ENCODE peak calls at places on chromosomes 11 and 22, in nine cellular contexts. One of them, this sample, is unnamed. For H3K4me1, the result is how much of the 10 kb centered on the place peaks cover.

GRCh38 chr11:128171496-128171895 is 415.9 kb downstream of the ETS1 start:
- DNase-seq in heart right ventricle: no peak
- DNase-seq in CD4-positive, CD25-positive, alpha-beta regulatory T cell: no peak
- DNase-seq in psoas muscle: no peak
- DNase-seq in CD8-positive, alpha-beta memory T cell: no peak
- DNase-seq in MM.1S: no peak
- DNase-seq in HCT116: no peak
- DNase-seq in right lobe of liver: no peak
- DNase-seq in Peyer's patch: no peak
- DNase-seq in this sample: no peak

GRCh38 chr22:50085211-50085999 is at the start of gene MLC1:
- DNase-seq in HCT116: no peak
- DNase-seq in MM.1S: no peak
- DNase-seq in right lobe of liver: no peak
- DNase-seq in CD8-positive, alpha-beta memory T cell: no peak
- DNase-seq in psoas muscle: no peak
- DNase-seq in CD4-positive, CD25-positive, alpha-beta regulatory T cell: no peak
- DNase-seq in Peyer's patch: no peak
- DNase-seq in heart right ventricle: no peak
- DNase-seq in this sample: no peak

GRCh38 chr22:45503816-45504702 is 1.4 kb downstream of the FBLN1 start:
- DNase-seq in CD4-positive, CD25-positive, alpha-beta regulatory T cell: no peak
- DNase-seq in right lobe of liver: no peak
- DNase-seq in heart right ventricle: no peak
- DNase-seq in HCT116: no peak
- DNase-seq in MM.1S: no peak
- DNase-seq in Peyer's patch: no peak
- DNase-seq in CD8-positive, alpha-beta memory T cell: no peak
- DNase-seq in psoas muscle: no peak
- DNase-seq in this sample: no peak

GRCh38 chr11:6618117-6619020 is 853 bp downstream of the TPP1 start:
- DNase-seq in CD8-positive, alpha-beta memory T cell: peak
- DNase-seq in heart right ventricle: peak
- DNase-seq in right lobe of liver: peak
- DNase-seq in MM.1S: no peak
- DNase-seq in Peyer's patch: peak
- DNase-seq in CD4-positive, CD25-positive, alpha-beta regulatory T cell: peak
- DNase-seq in HCT116: no peak
- DNase-seq in psoas muscle: peak
- DNase-seq in this sample: peak

GRCh38 chr11:100932474-100933100 is 197.0 kb downstream of the PGR start:
- DNase-seq in CD8-positive, alpha-beta memory T cell: no peak
- DNase-seq in heart right ventricle: no peak
- DNase-seq in psoas muscle: no peak
- DNase-seq in MM.1S: peak
- DNase-seq in Peyer's patch: no peak
- DNase-seq in HCT116: peak
- DNase-seq in CD4-positive, CD25-positive, alpha-beta regulatory T cell: no peak
- DNase-seq in right lobe of liver: no peak
- DNase-seq in this sample: no peak

GRCh38 chr11:47399860-47400812 is 8.3 kb upstream of the SLC39A13 start:
- DNase-seq in right lobe of liver: peak
- DNase-seq in heart right ventricle: no peak
- DNase-seq in CD8-positive, alpha-beta memory T cell: peak
- DNase-seq in Peyer's patch: peak
- DNase-seq in psoas muscle: peak
- DNase-seq in MM.1S: peak
- DNase-seq in CD4-positive, CD25-positive, alpha-beta regulatory T cell: peak
- DNase-seq in HCT116: no peak
- DNase-seq in this sample: no peak

GRCh38 chr11:117915672-117916235 is 13.4 kb downstream of the TMPRSS13 start:
- DNase-seq in Peyer's patch: peak
- DNase-seq in psoas muscle: no peak
- DNase-seq in MM.1S: no peak
- DNase-seq in CD8-positive, alpha-beta memory T cell: no peak
- DNase-seq in heart right ventricle: no peak
- DNase-seq in HCT116: no peak
- DNase-seq in right lobe of liver: no peak
- DNase-seq in CD4-positive, CD25-positive, alpha-beta regulatory T cell: no peak
- DNase-seq in this sample: no peak

GRCh38 chr11:44463751-44464150 is 101.7 kb upstream of the CD82 start:
- DNase-seq in psoas muscle: no peak
- DNase-seq in Peyer's patch: no peak
- DNase-seq in heart right ventricle: no peak
- DNase-seq in right lobe of liver: no peak
- DNase-seq in HCT116: no peak
- DNase-seq in MM.1S: no peak
- DNase-seq in CD8-positive, alpha-beta memory T cell: no peak
- DNase-seq in CD4-positive, CD25-positive, alpha-beta regulatory T cell: no peak
- DNase-seq in this sample: no peak

GRCh38 chr11:2138075-2138435 is 1.1 kb downstream of the IGF2 start:
- DNase-seq in HCT116: no peak
- DNase-seq in right lobe of liver: peak
- DNase-seq in MM.1S: no peak
- DNase-seq in Peyer's patch: no peak
- DNase-seq in CD4-positive, CD25-positive, alpha-beta regulatory T cell: no peak
- DNase-seq in CD8-positive, alpha-beta memory T cell: no peak
- DNase-seq in heart right ventricle: no peak
- DNase-seq in psoas muscle: peak
- DNase-seq in this sample: no peak

GRCh38 chr22:45202333-45203149 is 38.2 kb downstream of the KIAA0930 start:
- DNase-seq in right lobe of liver: no peak
- DNase-seq in psoas muscle: peak
- DNase-seq in HCT116: no peak
- DNase-seq in Peyer's patch: peak
- DNase-seq in heart right ventricle: no peak
- DNase-seq in MM.1S: no peak
- DNase-seq in CD8-positive, alpha-beta memory T cell: no peak
- DNase-seq in CD4-positive, CD25-positive, alpha-beta regulatory T cell: no peak
- DNase-seq in this sample: no peak

GRCh38 chr11:11349870-11350325 is 3.2 kb downstream of the CSNK2A3 start:
- DNase-seq in CD8-positive, alpha-beta memory T cell: no peak
- DNase-seq in psoas muscle: no peak
- DNase-seq in heart right ventricle: peak
- DNase-seq in Peyer's patch: no peak
- DNase-seq in CD4-positive, CD25-positive, alpha-beta regulatory T cell: no peak
- DNase-seq in HCT116: no peak
- DNase-seq in right lobe of liver: no peak
- DNase-seq in MM.1S: no peak
- DNase-seq in this sample: no peak

GRCh38 chr22:31102441-31103081 is 4.8 kb downstream of the SELENOM start:
- DNase-seq in MM.1S: no peak
- DNase-seq in right lobe of liver: no peak
- DNase-seq in Peyer's patch: peak
- DNase-seq in heart right ventricle: peak
- DNase-seq in CD4-positive, CD25-positive, alpha-beta regulatory T cell: no peak
- DNase-seq in psoas muscle: peak
- DNase-seq in HCT116: no peak
- DNase-seq in CD8-positive, alpha-beta memory T cell: no peak
- DNase-seq in this sample: no peak

GRCh38 chr11:61164610-61165424 is 3.6 kb upstream of the VPS37C start:
- DNase-seq in CD8-positive, alpha-beta memory T cell: no peak
- DNase-seq in psoas muscle: no peak
- DNase-seq in CD4-positive, CD25-positive, alpha-beta regulatory T cell: no peak
- DNase-seq in Peyer's patch: peak
- DNase-seq in right lobe of liver: no peak
- DNase-seq in HCT116: no peak
- DNase-seq in MM.1S: no peak
- DNase-seq in heart right ventricle: no peak
- DNase-seq in this sample: no peak

GRCh38 chr11:126212089-126212660 is 593 bp downstream of the FAM118B start:
- DNase-seq in CD8-positive, alpha-beta memory T cell: no peak
- DNase-seq in heart right ventricle: no peak
- DNase-seq in HCT116: no peak
- DNase-seq in MM.1S: no peak
- DNase-seq in right lobe of liver: no peak
- DNase-seq in psoas muscle: no peak
- DNase-seq in CD4-positive, CD25-positive, alpha-beta regulatory T cell: no peak
- DNase-seq in Peyer's patch: no peak
- DNase-seq in this sample: no peak

GRCh38 chr11:8767466-8768142 is 85.0 kb downstream of the RPL27A start:
- DNase-seq in CD8-positive, alpha-beta memory T cell: no peak
- DNase-seq in MM.1S: no peak
- DNase-seq in right lobe of liver: no peak
- DNase-seq in heart right ventricle: no peak
- DNase-seq in HCT116: no peak
- DNase-seq in CD4-positive, CD25-positive, alpha-beta regulatory T cell: no peak
- DNase-seq in Peyer's patch: no peak
- DNase-seq in psoas muscle: no peak
- DNase-seq in this sample: no peak

GRCh38 chr11:125525303-125525702 is 29.2 kb upstream of the FEZ1 start:
- DNase-seq in right lobe of liver: no peak
- DNase-seq in Peyer's patch: no peak
- DNase-seq in CD8-positive, alpha-beta memory T cell: no peak
- DNase-seq in psoas muscle: no peak
- DNase-seq in MM.1S: no peak
- DNase-seq in HCT116: no peak
- DNase-seq in heart right ventricle: no peak
- DNase-seq in CD4-positive, CD25-positive, alpha-beta regulatory T cell: no peak
- DNase-seq in this sample: no peak

DNA sequence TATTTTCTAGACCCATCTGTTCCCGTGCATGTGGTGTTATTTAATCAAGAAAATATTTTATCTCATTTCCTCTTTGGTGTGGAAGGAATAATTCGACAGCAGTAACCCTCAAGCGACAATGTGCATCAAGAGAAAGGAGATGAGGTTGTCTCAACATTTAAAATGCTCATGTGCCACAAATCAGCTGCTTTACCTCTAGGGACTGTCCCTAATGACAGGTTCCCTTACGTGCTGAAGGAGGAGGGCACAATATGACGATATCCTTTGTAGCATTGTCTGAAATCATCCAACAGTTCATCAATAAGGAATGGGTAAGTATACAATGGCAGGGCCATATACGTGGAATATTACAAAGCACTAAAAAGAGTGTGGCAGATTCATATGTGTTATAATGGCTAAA is 7.0 kb upstream of the SYN3 start:
- DNase-seq in HCT116: no peak
- DNase-seq in Peyer's patch: no peak
- DNase-seq in heart right ventricle: no peak
- DNase-seq in CD4-positive, CD25-positive, alpha-beta regulatory T cell: no peak
- DNase-seq in right lobe of liver: no peak
- DNase-seq in psoas muscle: no peak
- DNase-seq in CD8-positive, alpha-beta memory T cell: no peak
- DNase-seq in MM.1S: no peak
- DNase-seq in this sample: no peak
- H3K27ac ChIP-seq in HCT116: no peak
- H3K27ac ChIP-seq in Peyer's patch: no peak
- H3K27ac ChIP-seq in heart right ventricle: no peak
- H3K27ac ChIP-seq in CD4-positive, CD25-positive, alpha-beta regulatory T cell: no peak
- H3K27ac ChIP-seq in right lobe of liver: no peak
- H3K27ac ChIP-seq in psoas muscle: no peak
- H3K27ac ChIP-seq in CD8-positive, alpha-beta memory T cell: no peak
- H3K27ac ChIP-seq in MM.1S: no peak
- H3K27ac ChIP-seq in this sample: no peak

GRCh38 chr11:57645716-57646085 is 4.0 kb downstream of the YPEL4 start:
- DNase-seq in right lobe of liver: no peak
- DNase-seq in HCT116: no peak
- DNase-seq in CD8-positive, alpha-beta memory T cell: no peak
- DNase-seq in MM.1S: no peak
- DNase-seq in psoas muscle: no peak
- DNase-seq in heart right ventricle: no peak
- DNase-seq in CD4-positive, CD25-positive, alpha-beta regulatory T cell: no peak
- DNase-seq in Peyer's patch: no peak
- DNase-seq in this sample: no peak
- H3K4me1 ChIP-seq in right lobe of liver: under half
- H3K4me1 ChIP-seq in HCT116: under half
- H3K4me1 ChIP-seq in CD8-positive, alpha-beta memory T cell: under half
- H3K4me1 ChIP-seq in MM.1S: under half
- H3K4me1 ChIP-seq in psoas muscle: under half
- H3K4me1 ChIP-seq in heart right ventricle: half or more
- H3K4me1 ChIP-seq in CD4-positive, CD25-positive, alpha-beta regulatory T cell: under half
- H3K4me1 ChIP-seq in Peyer's patch: under half
- H3K4me1 ChIP-seq in this sample: under half

GRCh38 chr11:73275381-73275750 is 3.2 kb downstream of the P2RY6 start:
- DNase-seq in right lobe of liver: no peak
- DNase-seq in CD4-positive, CD25-positive, alpha-beta regulatory T cell: no peak
- DNase-seq in psoas muscle: no peak
- DNase-seq in HCT116: no peak
- DNase-seq in heart right ventricle: no peak
- DNase-seq in Peyer's patch: no peak
- DNase-seq in CD8-positive, alpha-beta memory T cell: no peak
- DNase-seq in MM.1S: no peak
- DNase-seq in this sample: no peak
- H3K27ac ChIP-seq in right lobe of liver: no peak
- H3K27ac ChIP-seq in CD4-positive, CD25-positive, alpha-beta regulatory T cell: no peak
- H3K27ac ChIP-seq in psoas muscle: no peak
- H3K27ac ChIP-seq in HCT116: no peak
- H3K27ac ChIP-seq in heart right ventricle: no peak
- H3K27ac ChIP-seq in Peyer's patch: no peak
- H3K27ac ChIP-seq in CD8-positive, alpha-beta memory T cell: no peak
- H3K27ac ChIP-seq in MM.1S: no peak
- H3K27ac ChIP-seq in this sample: no peak

GRCh38 chr11:18731427-18731826 is 5.4 kb upstream of the IGSF22 start:
- DNase-seq in HCT116: no peak
- DNase-seq in MM.1S: no peak
- DNase-seq in right lobe of liver: no peak
- DNase-seq in CD4-positive, CD25-positive, alpha-beta regulatory T cell: no peak
- DNase-seq in heart right ventricle: no peak
- DNase-seq in psoas muscle: no peak
- DNase-seq in Peyer's patch: no peak
- DNase-seq in CD8-positive, alpha-beta memory T cell: no peak
- DNase-seq in this sample: no peak

GRCh38 chr11:18728658-18729057 is 2.7 kb upstream of the IGSF22 start:
- DNase-seq in heart right ventricle: no peak
- DNase-seq in MM.1S: no peak
- DNase-seq in CD8-positive, alpha-beta memory T cell: no peak
- DNase-seq in CD4-positive, CD25-positive, alpha-beta regulatory T cell: no peak
- DNase-seq in psoas muscle: no peak
- DNase-seq in HCT116: no peak
- DNase-seq in right lobe of liver: no peak
- DNase-seq in Peyer's patch: no peak
- DNase-seq in this sample: no peak

GRCh38 chr11:18727499-18728236 is 1.7 kb upstream of the IGSF22 start:
- DNase-seq in right lobe of liver: no peak
- DNase-seq in heart right ventricle: peak
- DNase-seq in Peyer's patch: peak
- DNase-seq in CD8-positive, alpha-beta memory T cell: peak
- DNase-seq in MM.1S: peak
- DNase-seq in psoas muscle: peak
- DNase-seq in HCT116: peak
- DNase-seq in CD4-positive, CD25-positive, alpha-beta regulatory T cell: peak
- DNase-seq in this sample: no peak

GRCh38 chr11:18730020-18730419 is 4.0 kb upstream of the IGSF22 start:
- DNase-seq in psoas muscle: peak
- DNase-seq in right lobe of liver: no peak
- DNase-seq in Peyer's patch: no peak
- DNase-seq in CD4-positive, CD25-positive, alpha-beta regulatory T cell: no peak
- DNase-seq in MM.1S: no peak
- DNase-seq in HCT116: no peak
- DNase-seq in heart right ventricle: no peak
- DNase-seq in CD8-positive, alpha-beta memory T cell: no peak
- DNase-seq in this sample: no peak

DNA sequence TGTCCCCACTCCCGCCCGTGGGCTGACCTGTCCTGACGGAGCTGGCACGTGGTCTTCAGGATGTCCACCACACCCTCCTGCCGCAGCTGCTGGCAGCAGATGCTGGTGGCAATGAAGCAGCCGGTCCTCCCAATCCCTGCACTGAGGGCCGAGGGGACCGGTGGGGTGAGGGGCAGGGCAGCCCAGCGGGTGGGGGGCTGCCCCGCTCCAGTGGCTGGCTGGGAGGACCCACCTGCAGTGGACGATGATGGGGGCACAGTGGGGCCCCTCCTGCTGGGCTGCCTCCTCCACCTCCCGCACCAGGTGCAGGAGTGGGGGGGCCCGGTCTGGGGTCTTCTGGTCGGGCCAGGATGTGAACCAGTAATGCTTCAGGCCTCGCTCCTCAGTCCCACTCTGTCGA is 3.4 kb upstream of the IGSF22 start:
- DNase-seq in right lobe of liver: no peak
- DNase-seq in Peyer's patch: no peak
- DNase-seq in MM.1S: no peak
- DNase-seq in CD8-positive, alpha-beta memory T cell: no peak
- DNase-seq in CD4-positive, CD25-positive, alpha-beta regulatory T cell: no peak
- DNase-seq in HCT116: no peak
- DNase-seq in psoas muscle: no peak
- DNase-seq in heart right ventricle: no peak
- DNase-seq in this sample: no peak
- H3K4me1 ChIP-seq in right lobe of liver: under half
- H3K4me1 ChIP-seq in Peyer's patch: under half
- H3K4me1 ChIP-seq in MM.1S: under half
- H3K4me1 ChIP-seq in CD8-positive, alpha-beta memory T cell: under half
- H3K4me1 ChIP-seq in CD4-positive, CD25-positive, alpha-beta regulatory T cell: under half
- H3K4me1 ChIP-seq in HCT116: under half
- H3K4me1 ChIP-seq in psoas muscle: under half
- H3K4me1 ChIP-seq in heart right ventricle: under half
- H3K4me1 ChIP-seq in this sample: under half